ENCODE peak calls at places on chromosomes 5 and 9, in five cellular contexts. A is IMR-90, C is anterior cingulate cortex, B is left ventricle myocardium inferior, S is WTC11. Y is an unnamed sample.

GRCh38 chr5:27124590-27124989 is 86.2 kb upstream of the CDH9 start:
- DNase-seq in A (peak), C (no peak), B (no peak), S (no peak), Y (no peak)

GRCh38 chr5:885529-885928 is 7.1 kb downstream of the BRD9 start:
- DNase-seq in A (no peak), C (peak), B (peak), S (no peak), Y (no peak)

GRCh38 chr5:150848271-150848670 is 1.9 kb downstream of the IRGM start:
- DNase-seq in A (no peak), C (no peak), B (no peak), S (no peak), Y (no peak)

GRCh38 chr5:126104951-126105350 is 318.3 kb upstream of the GRAMD2B start:
- DNase-seq in A (no peak), C (no peak), B (no peak), S (no peak), Y (no peak)

GRCh38 chr5:6718161-6718681 is 5.0 kb downstream of the TENT4A start:
- DNase-seq in A (no peak), C (no peak), B (no peak), S (no peak), Y (no peak)

GRCh38 chr5:17796757-17797398 is 162.6 kb downstream of the TAF11L14 start:
- DNase-seq in A (no peak), C (no peak), B (no peak), S (no peak), Y (no peak)

GRCh38 chr5:106964102-106964501 is 706.6 kb downstream of the EFNA5 start:
- DNase-seq in A (no peak), C (no peak), B (no peak), S (no peak), Y (no peak)

GRCh38 chr9:71357346-71357745 is 235.9 kb upstream of the TRPM3 start:
- DNase-seq in A (no peak), C (no peak), B (no peak), S (no peak), Y (no peak)

GRCh38 chr5:74576941-74577456 is 63.5 kb downstream of the ENC1 start:
- DNase-seq in A (peak), C (no peak), B (no peak), S (no peak), Y (no peak)

GRCh38 chr9:12764150-12764549 is 10.7 kb upstream of the LURAP1L start:
- DNase-seq in A (peak), C (no peak), B (no peak), S (no peak), Y (no peak)

GRCh38 chr5:144390133-144390532 is 219.5 kb downstream of the KCTD16 start:
- DNase-seq in A (peak), C (no peak), B (no peak), S (peak), Y (no peak)

GRCh38 chr5:141637266-141637692 is 482 bp downstream of the RELL2 start:
- DNase-seq in A (no peak), C (no peak), B (no peak), S (peak), Y (no peak)

GRCh38 chr9:87500491-87500890 is 2.8 kb downstream of the DAPK1 start:
- DNase-seq in A (no peak), C (no peak), B (no peak), S (no peak), Y (no peak)

GRCh38 chr5:9112520-9113291 is 433.2 kb downstream of the SEMA5A start:
- DNase-seq in A (peak), C (no peak), B (no peak), S (no peak), Y (no peak)

GRCh38 chr9:14547245-14548060 is 145.8 kb downstream of the ZDHHC21 start:
- DNase-seq in A (no peak), C (no peak), B (no peak), S (peak), Y (no peak)

GRCh38 chr9:23541976-23542375 is 284.1 kb downstream of the ELAVL2 start:
- DNase-seq in A (no peak), C (no peak), B (no peak), S (no peak), Y (no peak)

GRCh38 chr5:35461530-35461929 is 156.1 kb upstream of the SPEF2 start:
- DNase-seq in A (peak), C (no peak), B (no peak), S (no peak), Y (no peak)

GRCh38 chr5:128757560-128757959 is 207.7 kb upstream of the SLC27A6 start:
- DNase-seq in A (no peak), C (no peak), B (no peak), S (no peak), Y (no peak)